ENCODE peak calls at places on chromosome 11, in four cellular contexts. T is NCI-H2081, S is fibroblast of lung, A is brain microvascular endothelial cell. L is an unnamed sample.

GRCh38 chr11:71352226-71352625 is 96.0 kb downstream of the DHCR7 start:
- DNase-seq in T (no peak), A (no peak), S (no peak), L (no peak)

GRCh38 chr11:124278261-124278660 is 22.1 kb downstream of the OR8G5 start:
- DNase-seq in S (no peak), T (no peak), A (no peak), L (no peak)

GRCh38 chr11:1943977-1944376 is 3.2 kb upstream of the MRPL23 start:
- DNase-seq in S (no peak), A (no peak), T (no peak), L (no peak)

GRCh38 chr11:112524808-112525207 is 264.1 kb upstream of the PLET1 start:
- DNase-seq in S (no peak), T (no peak), A (no peak), L (no peak)

GRCh38 chr11:1837171-1838076 is 1.4 kb upstream of the TNNI2 start:
- DNase-seq in T (peak; percentile 31), S (peak; percentile 72), A (no peak), L (no peak)

GRCh38 chr11:1487851-1488574 is 1.4 kb upstream of the MOB2 start:
- DNase-seq in T (no peak), S (no peak), A (no peak), L (no peak)

GRCh38 chr11:14021738-14022137 is 59.2 kb downstream of the SPON1 start:
- DNase-seq in S (no peak), T (peak; percentile 34), A (no peak), L (no peak)

GRCh38 chr11:91966368-91966767 is 258.2 kb upstream of the FAT3 start:
- DNase-seq in A (no peak), S (no peak), T (no peak), L (no peak)

GRCh38 chr11:103433380-103433779 is 324.2 kb downstream of the DYNC2H1 start:
- DNase-seq in T (no peak), S (peak; percentile 91), A (peak; percentile 86), L (no peak)

L was measured in SHP77 treated with DMSO at 0.1 percent for 48 hours.